ENCODE peak calls at places on chromosomes 12 and 14, in seven cellular contexts. Z, V, E, H, N, F and B are unnamed samples. For H3K4me1, the result is how much of the 10 kb centered on the place peaks cover.

GRCh38 chr12:103268831-103269514 is 226.8 kb downstream of the C12orf42 start:
- DNase-seq in E (no peak), Z (no peak), V (no peak), N (no peak), F (no peak), H (no peak), B (no peak)

GRCh38 chr12:70733385-70733784 is 96.2 kb upstream of the PTPRB start:
- DNase-seq in F (no peak), H (peak), N (peak), E (no peak), V (peak), Z (peak), B (no peak)

GRCh38 chr12:108572166-108572790 is 9.9 kb downstream of the ISCU start:
- DNase-seq in F (no peak), N (no peak), Z (peak), V (no peak), E (no peak), H (no peak), B (no peak)

GRCh38 chr12:75585309-75585708 is 73.9 kb upstream of the KRR1 start:
- DNase-seq in E (no peak), H (no peak), Z (no peak), F (no peak), V (no peak), N (peak), B (no peak)

GRCh38 chr12:112904571-112904970 is 2.2 kb upstream of the OAS1 start:
- DNase-seq in E (no peak), N (no peak), H (no peak), Z (no peak), V (no peak), F (no peak), B (no peak)

GRCh38 chr12:108332791-108333382 is 6.2 kb downstream of the CMKLR1 start:
- DNase-seq in V (peak), Z (peak), E (peak), F (peak), H (no peak), N (no peak), B (peak)

GRCh38 chr12:7450667-7451066 is 6.7 kb upstream of the CD163L1 start:
- DNase-seq in Z (no peak), E (no peak), V (no peak), F (no peak), N (peak), H (no peak), B (no peak)

GRCh38 chr12:51335931-51336330 is 10.5 kb downstream of the CELA1 start:
- DNase-seq in Z (no peak), E (no peak), V (no peak), F (no peak), H (no peak), N (no peak), B (no peak)

GRCh38 chr12:101697930-101698781 is 716 bp downstream of the CHPT1 start:
- DNase-seq in V (peak), H (no peak), E (peak), F (no peak), Z (peak), N (peak), B (no peak)

GRCh38 chr14:54814076-54814475 is 88.5 kb downstream of the GCH1 start:
- DNase-seq in E (no peak), F (no peak), N (no peak), H (no peak), Z (peak), V (no peak), B (no peak)

GRCh38 chr12:113056631-113057488 is at the start of gene DTX1:
- DNase-seq in Z (peak), N (no peak), V (peak), F (no peak), E (peak), H (peak), B (no peak)

GRCh38 chr12:102959391-102959790 is 1.9 kb downstream of the ASCL1 start:
- DNase-seq in Z (no peak), N (no peak), F (no peak), E (no peak), V (no peak), H (peak), B (no peak)

GRCh38 chr14:79552778-79553177 is 658.5 kb downstream of the DIO2 start:
- DNase-seq in F (no peak), E (no peak), H (peak), V (no peak), N (no peak), Z (no peak), B (no peak)

GRCh38 chr12:72774023-72774422 is 501.9 kb downstream of the TRHDE start:
- DNase-seq in V (no peak), E (no peak), Z (no peak), N (no peak), F (no peak), H (no peak), B (no peak)

GRCh38 chr12:114764516-114764915 is 80.5 kb upstream of the TBX3 start:
- DNase-seq in V (no peak), F (no peak), H (peak), Z (no peak), E (no peak), N (no peak), B (no peak)

GRCh38 chr12:121038861-121039654 is at the start of gene OASL:
- DNase-seq in V (peak), E (peak), Z (no peak), H (no peak), F (no peak), N (peak), B (no peak)

GRCh38 chr14:41201721-41202120 is 405.0 kb upstream of the LRFN5 start:
- DNase-seq in E (no peak), H (no peak), F (no peak), V (no peak), Z (no peak), N (no peak), B (no peak)

GRCh38 chr12:16118586-16118985 is 158.9 kb downstream of the SLC15A5 start:
- DNase-seq in N (no peak), Z (no peak), V (no peak), H (peak), E (no peak), F (no peak), B (no peak)

GRCh38 chr12:92141585-92142244 is 3.9 kb downstream of the BTG1 start:
- DNase-seq in E (no peak), V (no peak), Z (no peak), F (no peak), N (no peak), H (no peak), B (no peak)

GRCh38 chr14:51534623-51535022 is 117.1 kb upstream of the FRMD6 start:
- DNase-seq in N (no peak), Z (no peak), E (no peak), V (peak), H (no peak), F (no peak), B (no peak)

GRCh38 chr12:44581642-44582242 is 294.4 kb downstream of the NELL2 start:
- DNase-seq in V (no peak), F (no peak), N (no peak), Z (no peak), E (no peak), H (peak), B (no peak)

GRCh38 chr14:85056228-85056627 is 473.7 kb upstream of the FLRT2 start:
- DNase-seq in V (no peak), N (no peak), Z (no peak), H (no peak), F (no peak), E (no peak), B (no peak)

GRCh38 chr14:37625597-37626595 is 30.5 kb downstream of the TTC6 start:
- DNase-seq in E (no peak), F (no peak), N (no peak), H (no peak), Z (no peak), V (no peak), B (no peak)

GRCh38 chr12:47942327-47943230 is 20.8 kb upstream of the TMEM106C start:
- DNase-seq in H (peak), N (no peak), V (no peak), Z (no peak), E (no peak), F (no peak), B (no peak)

GRCh38 chr12:121102307-121102706 is 30.4 kb upstream of the P2RX7 start:
- DNase-seq in N (no peak), V (no peak), Z (no peak), F (no peak), H (no peak), E (no peak), B (no peak)

GRCh38 chr12:104942075-104942474 is 16.0 kb downstream of the SLC41A2 start:
- DNase-seq in E (no peak), N (no peak), Z (no peak), F (no peak), V (no peak), H (no peak), B (no peak)

GRCh38 chr14:75049731-75050201 is 1.5 kb downstream of the MLH3 start:
- DNase-seq in F (no peak), Z (no peak), V (no peak), H (no peak), N (no peak), E (no peak), B (no peak)

GRCh38 chr14:69880051-69880487 is 853 bp downstream of the SMOC1 start:
- DNase-seq in E (no peak), N (no peak), H (peak), Z (no peak), V (no peak), F (no peak), B (no peak)

GRCh38 chr12:89723276-89723675 is 14.6 kb upstream of the ATP2B1 start:
- DNase-seq in H (no peak), F (no peak), E (no peak), Z (no peak), N (no peak), V (no peak), B (no peak)

GRCh38 chr12:53169644-53170043 is 10.9 kb upstream of the ZNF740 start:
- DNase-seq in V (no peak), Z (no peak), E (no peak), N (no peak), H (no peak), F (no peak), B (no peak)
- H3K4me3 ChIP-seq in V (no peak), Z (no peak), E (no peak), N (no peak), H (no peak), F (no peak), B (no peak)

GRCh38 chr12:93502802-93503623 is 35.7 kb downstream of the MRPL42 start:
- DNase-seq in E (no peak), H (peak), N (no peak), V (peak), F (no peak), Z (peak), B (no peak)
- TF ChIP-seq CTCF in E (peak), H (peak), N (peak), V (peak), F (peak), Z (peak), B (peak)

GRCh38 chr14:99593971-99594841 is 9.8 kb downstream of the CCDC85C start:
- DNase-seq in E (no peak), V (no peak), N (no peak), H (no peak), Z (no peak), F (no peak), B (no peak)

GRCh38 chr14:99590746-99591555 is 13.1 kb downstream of the CCDC85C start:
- DNase-seq in N (no peak), E (no peak), F (no peak), Z (no peak), H (no peak), V (no peak), B (no peak)

GRCh38 chr14:99595034-99595433 is 9.0 kb downstream of the CCDC85C start:
- DNase-seq in H (no peak), E (no peak), V (no peak), Z (no peak), F (no peak), N (no peak), B (no peak)

GRCh38 chr14:99592394-99592793 is 11.6 kb downstream of the CCDC85C start:
- DNase-seq in Z (no peak), V (no peak), F (no peak), H (no peak), N (no peak), E (no peak), B (no peak)

GRCh38 chr14:99592933-99593753 is 10.9 kb downstream of the CCDC85C start:
- DNase-seq in V (no peak), E (peak), N (no peak), F (no peak), H (peak), Z (no peak), B (no peak)
- H3K4me1 ChIP-seq in V (half or more), E (under half), N (half or more), F (under half), H (under half), Z (under half), B (under half)

GRCh38 chr12:130162771-130163460 is 652 bp downstream of the FZD10 start:
- DNase-seq in N (no peak), H (no peak), F (no peak), V (no peak), E (no peak), Z (no peak), B (no peak)
- H3K4me3 ChIP-seq in N (no peak), H (peak), F (peak), V (peak), E (peak), Z (peak), B (peak)

DNA sequence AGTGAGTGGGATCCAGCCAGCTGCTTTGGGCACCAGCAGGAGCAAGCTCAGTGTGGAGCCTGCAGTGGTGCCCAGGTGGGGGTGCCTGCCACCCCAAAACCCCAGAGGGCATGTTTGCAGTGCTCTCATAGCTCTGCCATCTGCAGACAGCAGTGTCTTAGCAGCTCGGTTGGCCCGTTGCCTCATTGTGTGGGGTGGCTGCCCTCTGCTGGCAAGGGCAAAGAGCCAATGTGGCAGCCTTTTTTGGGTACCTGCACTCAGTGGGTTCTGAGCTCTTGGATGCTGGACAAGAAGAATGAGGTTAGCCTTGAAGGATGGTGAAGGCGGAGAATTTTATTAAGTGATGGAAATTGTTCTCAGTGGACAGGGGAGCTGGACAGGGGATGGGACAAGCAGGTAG is 52.3 kb downstream of the NEUROD4 start:
- DNase-seq in N (peak), E (peak), F (no peak), V (peak), H (peak), Z (peak), B (no peak)
- TF ChIP-seq CTCF in N (peak), E (peak), F (no peak), V (peak), H (peak), Z (no peak), B (no peak)

GRCh38 chr14:100500128-100500527 is 87.1 kb downstream of the BEGAIN start:
- DNase-seq in Z (no peak), V (no peak), H (no peak), E (no peak), F (no peak), N (no peak), B (no peak)
- H3K4me1 ChIP-seq in Z (under half), V (under half), H (under half), E (under half), F (under half), N (under half), B (under half)

GRCh38 chr12:9947674-9948073 is 15.5 kb upstream of the CLEC2A start:
- DNase-seq in H (no peak), Z (no peak), V (no peak), N (no peak), E (no peak), F (no peak), B (no peak)

GRCh38 chr12:9944404-9944803 is 12.2 kb upstream of the CLEC2A start:
- DNase-seq in Z (no peak), N (no peak), V (no peak), F (no peak), H (no peak), E (no peak), B (no peak)

GRCh38 chr12:9941838-9942237 is 9.7 kb upstream of the CLEC2A start:
- DNase-seq in V (no peak), H (no peak), Z (no peak), N (no peak), E (no peak), F (no peak), B (no peak)

GRCh38 chr12:9940370-9940769 is 8.2 kb upstream of the CLEC2A start:
- DNase-seq in F (no peak), N (no peak), V (no peak), E (no peak), H (peak), Z (no peak), B (no peak)

GRCh38 chr12:9943244-9943643 is 11.1 kb upstream of the CLEC2A start:
- DNase-seq in N (no peak), V (no peak), E (no peak), F (no peak), H (no peak), Z (no peak), B (no peak)
- H3K4me3 ChIP-seq in N (no peak), V (no peak), E (peak), F (no peak), H (no peak), Z (no peak), B (no peak)